ENCODE peak calls at places on chromosomes 5 and 9, in six cellular contexts. One of them, this sample, is unnamed.

GRCh38 chr5:112733586-112733985 is 4.1 kb upstream of the APC start:
- DNase-seq in activated CD4-positive, CD25-positive, alpha-beta regulatory T cell treated with anti-CD3 and anti-CD28 coated beads, Interleukin-2, amount 50 U/mL, for 72 hours: no peak
- DNase-seq in T-helper 9 cell: no peak
- DNase-seq in AG09319: no peak
- DNase-seq in kidney glomerular epithelial cell: no peak
- DNase-seq in NCI-H2081 treated with DMSO at 0.1 percent for 48 hours: no peak
- DNase-seq in this sample: no peak

GRCh38 chr5:59503223-59503622 is 390.3 kb downstream of the PDE4D start:
- DNase-seq in activated CD4-positive, CD25-positive, alpha-beta regulatory T cell treated with anti-CD3 and anti-CD28 coated beads, Interleukin-2, amount 50 U/mL, for 72 hours: no peak
- DNase-seq in kidney glomerular epithelial cell: no peak
- DNase-seq in AG09319: no peak
- DNase-seq in T-helper 9 cell: no peak
- DNase-seq in NCI-H2081 treated with DMSO at 0.1 percent for 48 hours: no peak
- DNase-seq in this sample: no peak

GRCh38 chr9:104961238-104961637 is 33.3 kb upstream of the ABCA1 start:
- DNase-seq in AG09319: no peak
- DNase-seq in T-helper 9 cell: peak
- DNase-seq in NCI-H2081 treated with DMSO at 0.1 percent for 48 hours: no peak
- DNase-seq in kidney glomerular epithelial cell: no peak
- DNase-seq in activated CD4-positive, CD25-positive, alpha-beta regulatory T cell treated with anti-CD3 and anti-CD28 coated beads, Interleukin-2, amount 50 U/mL, for 72 hours: peak
- DNase-seq in this sample: no peak

GRCh38 chr5:95244479-95244878 is 40.4 kb downstream of the MCTP1 start:
- DNase-seq in activated CD4-positive, CD25-positive, alpha-beta regulatory T cell treated with anti-CD3 and anti-CD28 coated beads, Interleukin-2, amount 50 U/mL, for 72 hours: no peak
- DNase-seq in AG09319: no peak
- DNase-seq in T-helper 9 cell: no peak
- DNase-seq in NCI-H2081 treated with DMSO at 0.1 percent for 48 hours: no peak
- DNase-seq in kidney glomerular epithelial cell: no peak
- DNase-seq in this sample: no peak

GRCh38 chr5:41151562-41151961 is 61.8 kb downstream of the C6 start:
- DNase-seq in activated CD4-positive, CD25-positive, alpha-beta regulatory T cell treated with anti-CD3 and anti-CD28 coated beads, Interleukin-2, amount 50 U/mL, for 72 hours: no peak
- DNase-seq in AG09319: no peak
- DNase-seq in NCI-H2081 treated with DMSO at 0.1 percent for 48 hours: no peak
- DNase-seq in kidney glomerular epithelial cell: no peak
- DNase-seq in T-helper 9 cell: no peak
- DNase-seq in this sample: no peak

GRCh38 chr5:112338681-112339337 is 80.3 kb downstream of the EPB41L4A start:
- DNase-seq in activated CD4-positive, CD25-positive, alpha-beta regulatory T cell treated with anti-CD3 and anti-CD28 coated beads, Interleukin-2, amount 50 U/mL, for 72 hours: no peak
- DNase-seq in NCI-H2081 treated with DMSO at 0.1 percent for 48 hours: no peak
- DNase-seq in T-helper 9 cell: no peak
- DNase-seq in AG09319: no peak
- DNase-seq in kidney glomerular epithelial cell: peak
- DNase-seq in this sample: no peak

GRCh38 chr9:65432722-65433323 is 147.8 kb upstream of the FOXD4L5 start:
- DNase-seq in kidney glomerular epithelial cell: no peak
- DNase-seq in NCI-H2081 treated with DMSO at 0.1 percent for 48 hours: no peak
- DNase-seq in activated CD4-positive, CD25-positive, alpha-beta regulatory T cell treated with anti-CD3 and anti-CD28 coated beads, Interleukin-2, amount 50 U/mL, for 72 hours: no peak
- DNase-seq in T-helper 9 cell: no peak
- DNase-seq in AG09319: no peak
- DNase-seq in this sample: no peak

GRCh38 chr9:90441814-90442213 is 200.8 kb downstream of the DIRAS2 start:
- DNase-seq in activated CD4-positive, CD25-positive, alpha-beta regulatory T cell treated with anti-CD3 and anti-CD28 coated beads, Interleukin-2, amount 50 U/mL, for 72 hours: no peak
- DNase-seq in T-helper 9 cell: no peak
- DNase-seq in kidney glomerular epithelial cell: peak
- DNase-seq in AG09319: no peak
- DNase-seq in NCI-H2081 treated with DMSO at 0.1 percent for 48 hours: no peak
- DNase-seq in this sample: no peak

GRCh38 chr9:113941056-113941455 is 64.9 kb downstream of the ZNF618 start:
- DNase-seq in kidney glomerular epithelial cell: no peak
- DNase-seq in NCI-H2081 treated with DMSO at 0.1 percent for 48 hours: no peak
- DNase-seq in activated CD4-positive, CD25-positive, alpha-beta regulatory T cell treated with anti-CD3 and anti-CD28 coated beads, Interleukin-2, amount 50 U/mL, for 72 hours: no peak
- DNase-seq in AG09319: no peak
- DNase-seq in T-helper 9 cell: no peak
- DNase-seq in this sample: no peak

GRCh38 chr5:73485715-73486114 is 12.5 kb upstream of the BTF3 start:
- DNase-seq in kidney glomerular epithelial cell: no peak
- DNase-seq in activated CD4-positive, CD25-positive, alpha-beta regulatory T cell treated with anti-CD3 and anti-CD28 coated beads, Interleukin-2, amount 50 U/mL, for 72 hours: no peak
- DNase-seq in NCI-H2081 treated with DMSO at 0.1 percent for 48 hours: no peak
- DNase-seq in AG09319: no peak
- DNase-seq in T-helper 9 cell: no peak
- DNase-seq in this sample: no peak

GRCh38 chr9:121376214-121376830 is 6.3 kb upstream of the STOM start:
- DNase-seq in NCI-H2081 treated with DMSO at 0.1 percent for 48 hours: no peak
- DNase-seq in kidney glomerular epithelial cell: peak
- DNase-seq in AG09319: no peak
- DNase-seq in activated CD4-positive, CD25-positive, alpha-beta regulatory T cell treated with anti-CD3 and anti-CD28 coated beads, Interleukin-2, amount 50 U/mL, for 72 hours: no peak
- DNase-seq in T-helper 9 cell: no peak
- DNase-seq in this sample: no peak

GRCh38 chr5:13188393-13188792 is 756.1 kb downstream of the DNAH5 start:
- DNase-seq in kidney glomerular epithelial cell: no peak
- DNase-seq in AG09319: no peak
- DNase-seq in activated CD4-positive, CD25-positive, alpha-beta regulatory T cell treated with anti-CD3 and anti-CD28 coated beads, Interleukin-2, amount 50 U/mL, for 72 hours: no peak
- DNase-seq in T-helper 9 cell: no peak
- DNase-seq in NCI-H2081 treated with DMSO at 0.1 percent for 48 hours: no peak
- DNase-seq in this sample: no peak

GRCh38 chr9:14362175-14362574 is 48.2 kb upstream of the NFIB start:
- DNase-seq in activated CD4-positive, CD25-positive, alpha-beta regulatory T cell treated with anti-CD3 and anti-CD28 coated beads, Interleukin-2, amount 50 U/mL, for 72 hours: no peak
- DNase-seq in NCI-H2081 treated with DMSO at 0.1 percent for 48 hours: no peak
- DNase-seq in kidney glomerular epithelial cell: no peak
- DNase-seq in AG09319: no peak
- DNase-seq in T-helper 9 cell: no peak
- DNase-seq in this sample: no peak

GRCh38 chr9:97756991-97757390 is 59.9 kb upstream of the XPA start:
- DNase-seq in T-helper 9 cell: no peak
- DNase-seq in kidney glomerular epithelial cell: no peak
- DNase-seq in activated CD4-positive, CD25-positive, alpha-beta regulatory T cell treated with anti-CD3 and anti-CD28 coated beads, Interleukin-2, amount 50 U/mL, for 72 hours: no peak
- DNase-seq in NCI-H2081 treated with DMSO at 0.1 percent for 48 hours: no peak
- DNase-seq in AG09319: no peak
- DNase-seq in this sample: no peak

GRCh38 chr5:141637693-141638419 is 1.1 kb downstream of the RELL2 start:
- DNase-seq in NCI-H2081 treated with DMSO at 0.1 percent for 48 hours: no peak
- DNase-seq in activated CD4-positive, CD25-positive, alpha-beta regulatory T cell treated with anti-CD3 and anti-CD28 coated beads, Interleukin-2, amount 50 U/mL, for 72 hours: peak
- DNase-seq in AG09319: no peak
- DNase-seq in T-helper 9 cell: peak
- DNase-seq in kidney glomerular epithelial cell: peak
- DNase-seq in this sample: no peak

GRCh38 chr5:116358015-116358523 is 216.6 kb downstream of the SEMA6A start:
- DNase-seq in activated CD4-positive, CD25-positive, alpha-beta regulatory T cell treated with anti-CD3 and anti-CD28 coated beads, Interleukin-2, amount 50 U/mL, for 72 hours: no peak
- DNase-seq in kidney glomerular epithelial cell: no peak
- DNase-seq in NCI-H2081 treated with DMSO at 0.1 percent for 48 hours: no peak
- DNase-seq in T-helper 9 cell: no peak
- DNase-seq in AG09319: no peak
- DNase-seq in this sample: no peak

GRCh38 chr9:125536184-125537152 is 170.5 kb downstream of the MAPKAP1 start:
- DNase-seq in NCI-H2081 treated with DMSO at 0.1 percent for 48 hours: peak
- DNase-seq in T-helper 9 cell: no peak
- DNase-seq in AG09319: no peak
- DNase-seq in activated CD4-positive, CD25-positive, alpha-beta regulatory T cell treated with anti-CD3 and anti-CD28 coated beads, Interleukin-2, amount 50 U/mL, for 72 hours: no peak
- DNase-seq in kidney glomerular epithelial cell: no peak
- DNase-seq in this sample: no peak

GRCh38 chr9:121120386-121120785 is 45.6 kb downstream of the CNTRL start:
- DNase-seq in NCI-H2081 treated with DMSO at 0.1 percent for 48 hours: no peak
- DNase-seq in kidney glomerular epithelial cell: no peak
- DNase-seq in AG09319: no peak
- DNase-seq in T-helper 9 cell: no peak
- DNase-seq in activated CD4-positive, CD25-positive, alpha-beta regulatory T cell treated with anti-CD3 and anti-CD28 coated beads, Interleukin-2, amount 50 U/mL, for 72 hours: no peak
- DNase-seq in this sample: no peak

GRCh38 chr9:137467161-137467581 is 8.0 kb upstream of the NSMF start:
- DNase-seq in T-helper 9 cell: no peak
- DNase-seq in kidney glomerular epithelial cell: no peak
- DNase-seq in AG09319: no peak
- DNase-seq in NCI-H2081 treated with DMSO at 0.1 percent for 48 hours: no peak
- DNase-seq in activated CD4-positive, CD25-positive, alpha-beta regulatory T cell treated with anti-CD3 and anti-CD28 coated beads, Interleukin-2, amount 50 U/mL, for 72 hours: no peak
- DNase-seq in this sample: no peak

GRCh38 chr5:154642499-154643245 is 112.5 kb upstream of the LARP1 start:
- DNase-seq in T-helper 9 cell: no peak
- DNase-seq in activated CD4-positive, CD25-positive, alpha-beta regulatory T cell treated with anti-CD3 and anti-CD28 coated beads, Interleukin-2, amount 50 U/mL, for 72 hours: no peak
- DNase-seq in kidney glomerular epithelial cell: peak
- DNase-seq in NCI-H2081 treated with DMSO at 0.1 percent for 48 hours: no peak
- DNase-seq in AG09319: no peak
- DNase-seq in this sample: no peak

GRCh38 chr5:160356550-160357347 is 13.7 kb downstream of the C1QTNF2 start:
- DNase-seq in NCI-H2081 treated with DMSO at 0.1 percent for 48 hours: no peak
- DNase-seq in T-helper 9 cell: no peak
- DNase-seq in AG09319: no peak
- DNase-seq in kidney glomerular epithelial cell: no peak
- DNase-seq in activated CD4-positive, CD25-positive, alpha-beta regulatory T cell treated with anti-CD3 and anti-CD28 coated beads, Interleukin-2, amount 50 U/mL, for 72 hours: no peak
- DNase-seq in this sample: no peak

GRCh38 chr5:107478068-107478641 is 192.6 kb downstream of the EFNA5 start:
- DNase-seq in AG09319: no peak
- DNase-seq in activated CD4-positive, CD25-positive, alpha-beta regulatory T cell treated with anti-CD3 and anti-CD28 coated beads, Interleukin-2, amount 50 U/mL, for 72 hours: no peak
- DNase-seq in NCI-H2081 treated with DMSO at 0.1 percent for 48 hours: no peak
- DNase-seq in kidney glomerular epithelial cell: peak
- DNase-seq in T-helper 9 cell: no peak
- DNase-seq in this sample: no peak

GRCh38 chr5:139708877-139709586 is 60.9 kb downstream of the CXXC5 start:
- DNase-seq in kidney glomerular epithelial cell: peak
- DNase-seq in NCI-H2081 treated with DMSO at 0.1 percent for 48 hours: peak
- DNase-seq in T-helper 9 cell: no peak
- DNase-seq in AG09319: no peak
- DNase-seq in activated CD4-positive, CD25-positive, alpha-beta regulatory T cell treated with anti-CD3 and anti-CD28 coated beads, Interleukin-2, amount 50 U/mL, for 72 hours: no peak
- DNase-seq in this sample: no peak

GRCh38 chr5:43024217-43024616 is 15.9 kb downstream of the ANXA2R start:
- DNase-seq in NCI-H2081 treated with DMSO at 0.1 percent for 48 hours: no peak
- DNase-seq in AG09319: no peak
- DNase-seq in T-helper 9 cell: no peak
- DNase-seq in activated CD4-positive, CD25-positive, alpha-beta regulatory T cell treated with anti-CD3 and anti-CD28 coated beads, Interleukin-2, amount 50 U/mL, for 72 hours: no peak
- DNase-seq in kidney glomerular epithelial cell: no peak
- DNase-seq in this sample: no peak

GRCh38 chr9:35820076-35820475 is 5.2 kb upstream of the HINT2 start:
- DNase-seq in kidney glomerular epithelial cell: no peak
- DNase-seq in activated CD4-positive, CD25-positive, alpha-beta regulatory T cell treated with anti-CD3 and anti-CD28 coated beads, Interleukin-2, amount 50 U/mL, for 72 hours: no peak
- DNase-seq in T-helper 9 cell: no peak
- DNase-seq in AG09319: no peak
- DNase-seq in NCI-H2081 treated with DMSO at 0.1 percent for 48 hours: no peak
- DNase-seq in this sample: no peak

GRCh38 chr9:562330-562729 is 279.2 kb upstream of the DMRT1 start:
- DNase-seq in NCI-H2081 treated with DMSO at 0.1 percent for 48 hours: no peak
- DNase-seq in AG09319: no peak
- DNase-seq in kidney glomerular epithelial cell: no peak
- DNase-seq in T-helper 9 cell: no peak
- DNase-seq in activated CD4-positive, CD25-positive, alpha-beta regulatory T cell treated with anti-CD3 and anti-CD28 coated beads, Interleukin-2, amount 50 U/mL, for 72 hours: no peak
- DNase-seq in this sample: no peak

GRCh38 chr9:135804588-135805421 is 102.5 kb downstream of the CAMSAP1 start:
- DNase-seq in kidney glomerular epithelial cell: no peak
- DNase-seq in T-helper 9 cell: no peak
- DNase-seq in activated CD4-positive, CD25-positive, alpha-beta regulatory T cell treated with anti-CD3 and anti-CD28 coated beads, Interleukin-2, amount 50 U/mL, for 72 hours: no peak
- DNase-seq in NCI-H2081 treated with DMSO at 0.1 percent for 48 hours: no peak
- DNase-seq in AG09319: no peak
- DNase-seq in this sample: no peak

GRCh38 chr9:36007309-36007708 is 29.4 kb upstream of the RECK start:
- DNase-seq in NCI-H2081 treated with DMSO at 0.1 percent for 48 hours: no peak
- DNase-seq in AG09319: no peak
- DNase-seq in T-helper 9 cell: no peak
- DNase-seq in kidney glomerular epithelial cell: no peak
- DNase-seq in activated CD4-positive, CD25-positive, alpha-beta regulatory T cell treated with anti-CD3 and anti-CD28 coated beads, Interleukin-2, amount 50 U/mL, for 72 hours: no peak
- DNase-seq in this sample: no peak

GRCh38 chr5:54909911-54910870 is 75.2 kb downstream of the ESM1 start:
- DNase-seq in AG09319: peak
- DNase-seq in activated CD4-positive, CD25-positive, alpha-beta regulatory T cell treated with anti-CD3 and anti-CD28 coated beads, Interleukin-2, amount 50 U/mL, for 72 hours: no peak
- DNase-seq in T-helper 9 cell: no peak
- DNase-seq in NCI-H2081 treated with DMSO at 0.1 percent for 48 hours: no peak
- DNase-seq in kidney glomerular epithelial cell: peak
- DNase-seq in this sample: no peak